ENCODE peak calls at places on chromosomes 7 and 10, in seven cellular contexts. B, Y, S, M, J, T and H are unnamed samples.

GRCh38 chr10:103699611-103700435 is 155.6 kb downstream of the SH3PXD2A start:
- DNase-seq in M (no peak), T (no peak), S (no peak), J (no peak), Y (no peak), B (no peak), H (peak; percentile 16)

GRCh38 chr10:49610015-49610734 is at the start of gene SLC18A3:
- DNase-seq in M (no peak), Y (no peak), J (no peak), B (no peak), S (no peak), T (no peak), H (no peak)

GRCh38 chr7:17009007-17009719 is 127.4 kb upstream of the AGR3 start:
- DNase-seq in M (no peak), B (no peak), T (no peak), S (peak; percentile 45), Y (no peak), J (peak; percentile 70), H (no peak)

GRCh38 chr10:101001225-101002035 is 1.8 kb downstream of the LZTS2 start:
- DNase-seq in T (no peak), B (peak; percentile 73), Y (peak; percentile 70), M (peak; percentile 89), J (peak; percentile 92), S (peak; percentile 95), H (peak; percentile 88)

GRCh38 chr7:131071786-131072504 is 255.7 kb upstream of the MKLN1 start:
- DNase-seq in J (peak; percentile 91), T (no peak), S (peak; percentile 38), M (peak; percentile 86), Y (peak; percentile 72), B (no peak), H (no peak)

GRCh38 chr7:21986101-21986500 is 40.4 kb upstream of the CDCA7L start:
- DNase-seq in B (no peak), Y (no peak), M (no peak), T (no peak), J (no peak), S (no peak), H (no peak)

GRCh38 chr10:114869500-114869899 is 47.9 kb downstream of the FHIP2A start:
- DNase-seq in M (peak; percentile 89), T (no peak), S (peak; percentile 87), J (peak; percentile 88), B (peak; percentile 42), Y (no peak), H (no peak)

GRCh38 chr10:119189811-119190282 is 11.2 kb upstream of the PRDX3 start:
- DNase-seq in Y (peak; percentile 52), S (peak; percentile 95), J (peak; percentile 86), B (no peak), M (peak; percentile 94), T (no peak), H (no peak)

GRCh38 chr7:99928994-99929729 is at the start of gene GJC3:
- DNase-seq in J (peak; percentile 63), T (no peak), S (peak; percentile 52), B (no peak), M (peak; percentile 23), Y (peak; percentile 19), H (peak; percentile 86)

GRCh38 chr7:125568799-125569198 is 639.2 kb upstream of the POT1 start:
- DNase-seq in T (no peak), Y (no peak), S (no peak), M (no peak), B (no peak), J (no peak), H (no peak)

GRCh38 chr7:100966542-100967291 is 2.6 kb upstream of the MUC12 start:
- DNase-seq in M (no peak), T (no peak), B (no peak), J (no peak), S (no peak), Y (no peak), H (peak; percentile 84)

GRCh38 chr7:49791089-49791741 is 17.8 kb downstream of the VWC2 start:
- DNase-seq in Y (no peak), J (no peak), M (no peak), B (no peak), T (peak; percentile 15), S (no peak), H (no peak)

GRCh38 chr7:233456-234035 is 41.2 kb downstream of the FAM20C start:
- DNase-seq in M (no peak), S (peak; percentile 56), T (no peak), J (peak; percentile 14), Y (no peak), B (no peak), H (no peak)

GRCh38 chr7:89607797-89608196 is 546.5 kb upstream of the STEAP1 start:
- DNase-seq in M (no peak), Y (no peak), J (no peak), B (no peak), S (no peak), T (no peak), H (no peak)

DNA sequence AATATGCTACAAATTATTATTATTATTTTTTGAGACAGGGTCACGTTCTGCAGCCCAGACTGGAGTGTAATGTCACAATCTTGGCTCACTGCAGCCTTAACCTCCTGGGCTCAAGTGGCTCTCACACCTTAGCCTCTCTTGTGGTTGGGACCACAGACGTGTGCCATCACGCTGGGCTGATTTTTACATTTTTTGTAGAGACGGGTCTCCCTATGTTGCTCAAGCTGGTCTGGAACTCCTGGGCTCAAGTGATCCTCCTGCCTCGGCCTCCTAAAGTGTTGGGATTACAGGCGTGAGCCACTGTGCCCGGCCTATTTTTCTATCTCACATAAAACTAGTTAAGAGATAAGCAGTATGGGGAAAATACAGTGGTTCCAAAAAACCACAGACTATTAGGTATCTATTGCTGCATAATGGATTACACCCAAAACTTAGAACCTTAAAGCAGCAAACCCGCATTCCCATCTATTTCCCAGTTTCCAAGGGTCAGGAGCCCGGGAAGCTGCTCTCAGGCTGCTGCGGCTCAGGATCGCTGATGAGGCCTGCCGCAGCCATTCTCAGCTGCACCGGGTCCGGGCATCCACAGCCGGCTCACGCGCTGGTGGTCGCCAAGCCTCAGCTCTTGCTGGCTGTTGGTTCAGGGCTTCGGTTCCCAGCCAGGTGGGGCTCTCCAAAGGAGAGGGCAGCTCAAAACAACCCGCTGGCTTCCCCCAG is 128.3 kb downstream of the UBE2H start:
- DNase-seq in S (no peak), M (no peak), T (no peak), J (no peak), Y (no peak), B (no peak), H (no peak)
- H3K4me3 ChIP-seq in S (peak overlapping the region; percentile 96), M (peak overlapping the region; percentile 80), T (peak overlapping the region; percentile 74), J (peak overlapping the region; percentile 71), Y (peak overlapping the region; percentile 67), B (peak overlapping the region; percentile 68), H (peak overlapping the region; percentile 81)

DNA sequence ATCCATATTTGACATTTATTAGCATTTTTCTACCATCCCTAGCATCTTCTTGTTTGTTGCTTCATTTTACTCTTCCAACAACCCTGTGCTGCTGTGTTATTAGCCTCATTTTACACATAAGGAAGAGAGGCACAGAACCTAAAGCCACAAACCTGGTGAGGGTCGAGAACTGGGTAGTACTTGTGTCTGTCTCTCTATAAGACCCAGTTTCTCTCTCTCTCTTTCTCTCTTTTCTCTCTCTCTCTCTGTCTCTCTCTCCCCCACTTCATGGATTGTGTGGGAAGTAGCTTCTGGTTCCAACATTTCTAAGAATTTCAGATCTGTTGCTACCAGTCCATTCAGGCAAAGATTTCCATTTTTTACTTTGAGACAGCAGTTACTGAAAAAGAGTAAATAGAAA is 1.4 kb upstream of the FRA10AC1 start:
- DNase-seq in S (no peak), Y (no peak), M (no peak), B (no peak), J (no peak), T (no peak), H (no peak)
- H3K4me3 ChIP-seq in S (no peak overlapping the region), Y (no peak overlapping the region), M (no peak overlapping the region), B (no peak overlapping the region), J (no peak overlapping the region), T (no peak overlapping the region), H (no peak overlapping the region)

DNA sequence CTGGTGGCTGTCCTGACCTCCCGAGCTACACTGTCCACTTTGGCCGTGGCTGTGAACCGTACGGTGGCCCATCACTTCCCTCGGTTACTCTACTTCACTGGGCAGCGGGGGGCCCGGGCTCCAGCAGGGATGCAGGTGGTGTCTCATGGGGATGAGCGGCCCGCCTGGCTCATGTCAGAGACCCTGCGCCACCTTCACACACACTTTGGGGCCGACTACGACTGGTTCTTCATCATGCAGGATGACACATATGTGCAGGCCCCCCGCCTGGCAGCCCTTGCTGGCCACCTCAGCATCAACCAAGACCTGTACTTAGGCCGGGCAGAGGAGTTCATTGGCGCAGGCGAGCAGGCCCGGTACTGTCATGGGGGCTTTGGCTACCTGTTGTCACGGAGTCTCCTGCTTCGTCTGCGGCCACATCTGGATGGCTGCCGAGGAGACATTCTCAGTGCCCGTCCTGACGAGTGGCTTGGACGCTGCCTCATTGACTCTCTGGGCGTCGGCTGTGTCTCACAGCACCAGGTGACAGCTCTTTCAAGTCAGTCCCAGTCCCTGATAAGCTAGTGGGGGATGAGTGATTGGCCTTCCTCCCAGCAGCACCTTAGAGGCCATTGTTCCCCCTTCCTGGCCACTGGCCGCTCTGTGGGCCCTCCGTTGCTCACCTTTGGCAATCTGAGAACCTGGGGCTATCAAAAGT is 3.0 kb downstream of the CHPF2 start:
- DNase-seq in T (no peak), Y (no peak), J (no peak), M (no peak), B (no peak), S (no peak), H (peak; percentile 75)
- H3K4me3 ChIP-seq in T (no peak overlapping the region), Y (no peak overlapping the region), J (no peak overlapping the region), M (no peak overlapping the region), B (no peak overlapping the region), S (no peak overlapping the region), H (no peak overlapping the region)

GRCh38 chr7:3070908-3071307 is 27.2 kb upstream of the CARD11 start:
- DNase-seq in S (no peak), T (no peak), J (no peak), Y (no peak), M (no peak), B (no peak), H (no peak)

GRCh38 chr7:3068568-3068967 is 24.9 kb upstream of the CARD11 start:
- DNase-seq in J (peak; percentile 35), T (no peak), Y (no peak), S (no peak), M (no peak), B (no peak), H (no peak)

GRCh38 chr7:3067606-3068005 is 23.9 kb upstream of the CARD11 start:
- DNase-seq in S (no peak), B (no peak), M (no peak), T (no peak), Y (no peak), J (no peak), H (no peak)

GRCh38 chr7:3067193-3067592 is 23.5 kb upstream of the CARD11 start:
- DNase-seq in B (no peak), S (no peak), T (no peak), M (peak; percentile 24), Y (no peak), J (no peak), H (no peak)

DNA sequence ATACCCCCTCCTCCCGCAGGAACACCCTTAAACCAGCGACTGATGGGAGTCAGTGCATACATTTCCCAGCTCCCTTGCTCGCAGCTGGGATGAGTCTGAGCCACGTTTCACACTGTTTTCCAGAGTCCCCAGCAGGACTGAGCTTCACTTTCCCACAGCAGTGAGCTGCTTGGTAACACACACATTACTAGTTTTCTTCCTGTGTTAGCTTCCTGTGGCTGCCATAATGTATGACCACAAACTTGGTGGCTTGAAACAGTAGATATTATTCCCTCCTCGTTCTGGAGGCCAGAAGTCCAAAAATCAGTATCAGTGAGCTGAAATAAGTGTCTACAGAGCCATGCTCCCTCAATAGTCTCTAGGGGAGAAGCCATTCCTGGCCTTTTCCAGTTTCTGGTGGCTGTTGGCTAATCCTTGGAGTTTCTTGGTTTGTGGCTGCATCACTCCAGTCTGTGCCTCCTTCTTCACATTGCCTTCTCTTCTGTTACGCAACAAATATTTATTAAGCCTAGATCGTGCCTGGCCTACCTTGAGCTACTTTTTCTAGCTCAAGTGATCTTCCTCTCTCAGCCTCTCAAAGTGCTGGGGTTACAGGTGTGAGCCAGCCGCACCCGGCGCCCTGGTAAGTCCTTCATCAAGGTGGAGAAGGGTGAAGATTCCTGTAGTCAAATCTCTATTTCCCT is 26.2 kb upstream of the CARD11 start:
- DNase-seq in J (no peak), T (no peak), B (no peak), S (no peak), Y (no peak), M (no peak), H (no peak)
- H3K4me3 ChIP-seq in J (no peak overlapping the region), T (no peak overlapping the region), B (no peak overlapping the region), S (no peak overlapping the region), Y (no peak overlapping the region), M (no peak overlapping the region), H (no peak overlapping the region)